ENCODE peak calls at places on chromosomes 4 and X, in eight cellular contexts. Q is stimulated activated effector memory CD8-positive, alpha-beta T cell treated with anti-CD3 and anti-CD28 coated beads, Interleukin-12 subunit alpha, Interleukin-12 subunit beta, amount 100 ng/mL, for 72 hours; P is ecto neural progenitor cell; I is GM04504; G is fibroblast of lung; E is hypothalamus; S is NCI-H146; H is testis. M is an unnamed sample.

GRCh38 chr4:103008875-103009729 is 10.4 kb downstream of the SLC9B1 start:
- DNase-seq in Q (no peak), P (no peak), I (peak), G (peak), E (no peak), S (peak), H (peak), M (no peak)

GRCh38 chrX:67100031-67100884 is 443.6 kb upstream of the AR start:
- DNase-seq in Q (no peak), P (no peak), I (no peak), G (no peak), E (no peak), S (no peak), H (no peak), M (no peak)

GRCh38 chr4:74886490-74886889 is 46.4 kb upstream of the PARM1 start:
- DNase-seq in Q (no peak), P (no peak), I (peak), G (peak), E (no peak), S (peak), H (no peak), M (no peak)

GRCh38 chr4:40744218-40744617 is 5.5 kb upstream of the NSUN7 start:
- DNase-seq in Q (no peak), P (no peak), I (no peak), G (no peak), E (no peak), S (no peak), H (no peak), M (no peak)

GRCh38 chr4:125461676-125462363 is 147.1 kb downstream of the FAT4 start:
- DNase-seq in Q (no peak), P (no peak), I (no peak), G (no peak), E (no peak), S (no peak), H (no peak), M (no peak)

GRCh38 chr4:153345011-153345981 is 808 bp downstream of the MND1 start:
- DNase-seq in Q (peak), P (no peak), I (peak), G (peak), E (no peak), S (peak), H (peak), M (no peak)

GRCh38 chr4:159191989-159192388 is 89.1 kb downstream of the RAPGEF2 start:
- DNase-seq in Q (no peak), P (no peak), I (peak), G (peak), E (no peak), S (peak), H (no peak), M (no peak)

GRCh38 chr4:105657117-105657765 is 51.2 kb downstream of the INTS12 start:
- DNase-seq in Q (no peak), P (no peak), I (no peak), G (peak), E (no peak), S (no peak), H (no peak), M (no peak)

GRCh38 chrX:63350979-63351616 is at the start of gene SPIN4:
- DNase-seq in Q (peak), P (peak), I (peak), G (peak), E (peak), S (peak), H (peak), M (peak)

GRCh38 chr4:119081943-119082342 is 53.7 kb upstream of the MYOZ2 start:
- DNase-seq in Q (no peak), P (no peak), I (no peak), G (no peak), E (no peak), S (no peak), H (no peak), M (no peak)

GRCh38 chrX:130186645-130187044 is 14.9 kb downstream of the RAB33A start:
- DNase-seq in Q (no peak), P (no peak), I (no peak), G (no peak), E (no peak), S (no peak), H (no peak), M (no peak)

GRCh38 chrX:267771-268261 is 13.4 kb upstream of the PLCXD1 start:
- DNase-seq in Q (no peak), P (no peak), I (no peak), G (no peak), E (no peak), S (no peak), H (peak), M (no peak)

GRCh38 chrX:65451663-65452062 is 82.9 kb downstream of the LAS1L start:
- DNase-seq in Q (no peak), P (no peak), I (no peak), G (peak), E (no peak), S (peak), H (peak), M (no peak)

GRCh38 chr4:87669373-87669772 is 19.3 kb downstream of the DMP1 start:
- DNase-seq in Q (no peak), P (no peak), I (no peak), G (no peak), E (no peak), S (no peak), H (no peak), M (no peak)

GRCh38 chrX:133218329-133218728 is at the start of gene TFDP3:
- DNase-seq in Q (no peak), P (no peak), I (no peak), G (no peak), E (no peak), S (no peak), H (peak), M (no peak)

GRCh38 chr4:17335371-17335770 is 176.5 kb downstream of the QDPR start:
- DNase-seq in Q (no peak), P (no peak), I (no peak), G (no peak), E (no peak), S (no peak), H (no peak), M (no peak)

GRCh38 chr4:4662230-4662629 is 120.4 kb upstream of the STX18 start:
- DNase-seq in Q (no peak), P (no peak), I (no peak), G (no peak), E (no peak), S (no peak), H (no peak), M (no peak)

GRCh38 chr4:167034983-167035382 is 199.3 kb downstream of the SPOCK3 start:
- DNase-seq in Q (no peak), P (no peak), I (no peak), G (no peak), E (no peak), S (no peak), H (no peak), M (no peak)

GRCh38 chrX:100409316-100410082 is 574 bp downstream of the PCDH19 start:
- DNase-seq in Q (no peak), P (peak), I (no peak), G (peak), E (no peak), S (no peak), H (no peak), M (no peak)

GRCh38 chr4:26263165-26263564 is 57.6 kb upstream of the RBPJ start:
- DNase-seq in Q (no peak), P (no peak), I (no peak), G (no peak), E (no peak), S (peak), H (peak), M (no peak)

GRCh38 chr4:55910140-55910539 is 38.6 kb upstream of the CEP135 start:
- DNase-seq in Q (no peak), P (no peak), I (no peak), G (peak), E (no peak), S (no peak), H (no peak), M (no peak)

GRCh38 chr4:41537267-41537890 is 578 bp upstream of the LIMCH1 start:
- DNase-seq in Q (no peak), P (no peak), I (no peak), G (peak), E (no peak), S (no peak), H (no peak), M (no peak)

GRCh38 chr4:169253087-169253675 is 17.6 kb downstream of the SH3RF1 start:
- DNase-seq in Q (no peak), P (no peak), I (no peak), G (peak), E (no peak), S (no peak), H (no peak), M (no peak)

GRCh38 chr4:74181225-74181624 is 23.3 kb downstream of the MTHFD2L start:
- DNase-seq in Q (no peak), P (no peak), I (peak), G (peak), E (no peak), S (no peak), H (no peak), M (no peak)

GRCh38 chr4:187547281-187547680 is 448.3 kb upstream of the ZFP42 start:
- DNase-seq in Q (no peak), P (no peak), I (no peak), G (no peak), E (no peak), S (no peak), H (no peak), M (no peak)

GRCh38 chr4:146638801-146639351 is at the start of gene POU4F2:
- DNase-seq in Q (no peak), P (peak), I (no peak), G (peak), E (no peak), S (peak), H (peak), M (no peak)

GRCh38 chrX:41189156-41189555 is 103.9 kb downstream of the USP9X start:
- DNase-seq in Q (no peak), P (no peak), I (no peak), G (peak), E (no peak), S (no peak), H (no peak), M (no peak)

GRCh38 chrX:101485212-101486064 is at the start of gene ARMCX4:
- DNase-seq in Q (no peak), P (peak), I (peak), G (peak), E (peak), S (peak), H (peak), M (peak)

GRCh38 chr4:2941138-2942036 is 21.8 kb downstream of the NOP14 start:
- DNase-seq in Q (no peak), P (no peak), I (no peak), G (no peak), E (no peak), S (no peak), H (peak), M (no peak)

GRCh38 chr4:1721666-1722550 is 587 bp downstream of the TACC3 start:
- DNase-seq in Q (no peak), P (no peak), I (no peak), G (no peak), E (no peak), S (peak), H (no peak), M (no peak)

GRCh38 chr4:2247128-2248043 is 5.5 kb upstream of the HAUS3 start:
- DNase-seq in Q (peak), P (no peak), I (no peak), G (no peak), E (no peak), S (no peak), H (peak), M (no peak)

GRCh38 chr4:126719803-126720202 is 913.0 kb upstream of the INTU start:
- DNase-seq in Q (no peak), P (no peak), I (no peak), G (no peak), E (no peak), S (no peak), H (no peak), M (no peak)